ENCODE peak calls at places on chromosomes 1 and 21, in four cellular contexts. One of them, this sample, is unnamed.

GRCh38 chr1:39391741-39392679 is 99.4 kb upstream of the BMP8A start:
- DNase-seq in H1: no peak
- DNase-seq in HepG2: peak
- DNase-seq in GM12878: no peak
- DNase-seq in this sample: no peak

GRCh38 chr1:177615251-177615650 is 354.6 kb downstream of the SEC16B start:
- DNase-seq in HepG2: no peak
- DNase-seq in H1: no peak
- DNase-seq in GM12878: no peak
- DNase-seq in this sample: no peak

GRCh38 chr1:240242601-240243144 is 151.0 kb downstream of the FMN2 start:
- DNase-seq in GM12878: no peak
- DNase-seq in H1: no peak
- DNase-seq in HepG2: no peak
- DNase-seq in this sample: no peak

GRCh38 chr1:78619446-78619802 is 824 bp upstream of the IFI44L start:
- DNase-seq in HepG2: no peak
- DNase-seq in H1: no peak
- DNase-seq in GM12878: no peak
- DNase-seq in this sample: no peak

GRCh38 chr1:91789273-91789997 is 96.5 kb downstream of the TGFBR3 start:
- DNase-seq in H1: no peak
- DNase-seq in HepG2: no peak
- DNase-seq in GM12878: no peak
- DNase-seq in this sample: no peak

GRCh38 chr1:30875197-30875596 is 33.4 kb downstream of the SDC3 start:
- DNase-seq in GM12878: no peak
- DNase-seq in H1: no peak
- DNase-seq in HepG2: no peak
- DNase-seq in this sample: no peak

GRCh38 chr1:32828341-32828740 is 10.9 kb downstream of the S100PBP start:
- DNase-seq in HepG2: peak
- DNase-seq in GM12878: no peak
- DNase-seq in H1: no peak
- DNase-seq in this sample: no peak

GRCh38 chr21:39837861-39838359 is 29.3 kb upstream of the PCP4 start:
- DNase-seq in GM12878: no peak
- DNase-seq in H1: no peak
- DNase-seq in HepG2: no peak
- DNase-seq in this sample: no peak

GRCh38 chr1:16189003-16189402 is 23.4 kb downstream of the ARHGEF19 start:
- DNase-seq in GM12878: no peak
- DNase-seq in HepG2: no peak
- DNase-seq in H1: no peak
- DNase-seq in this sample: no peak

GRCh38 chr1:37653906-37654305 is 19.2 kb upstream of the RSPO1 start:
- DNase-seq in HepG2: peak
- DNase-seq in GM12878: no peak
- DNase-seq in H1: no peak
- DNase-seq in this sample: no peak

GRCh38 chr21:14353712-14354111 is 29.2 kb downstream of the HSPA13 start:
- DNase-seq in HepG2: no peak
- DNase-seq in GM12878: no peak
- DNase-seq in H1: no peak
- DNase-seq in this sample: no peak

GRCh38 chr1:223748773-223749733 is 36.7 kb downstream of the CAPN2 start:
- DNase-seq in HepG2: no peak
- DNase-seq in H1: peak
- DNase-seq in GM12878: no peak
- DNase-seq in this sample: no peak

GRCh38 chr21:44764319-44765230 is 37.0 kb downstream of the UBE2G2 start:
- DNase-seq in GM12878: no peak
- DNase-seq in H1: no peak
- DNase-seq in HepG2: no peak
- DNase-seq in this sample: no peak

GRCh38 chr1:206754011-206754410 is 16.6 kb upstream of the IL19 start:
- DNase-seq in GM12878: no peak
- DNase-seq in H1: no peak
- DNase-seq in HepG2: no peak
- DNase-seq in this sample: no peak

GRCh38 chr1:44213222-44214112 is at the start of gene DMAP1:
- DNase-seq in GM12878: peak
- DNase-seq in H1: peak
- DNase-seq in HepG2: peak
- DNase-seq in this sample: peak

GRCh38 chr1:46802081-46802480 is 3.2 kb downstream of the CYP4B1 start:
- DNase-seq in H1: no peak
- DNase-seq in HepG2: no peak
- DNase-seq in GM12878: no peak
- DNase-seq in this sample: no peak

GRCh38 chr1:27138368-27138767 is 16.6 kb downstream of the SLC9A1 start:
- DNase-seq in HepG2: no peak
- DNase-seq in GM12878: no peak
- DNase-seq in H1: no peak
- DNase-seq in this sample: no peak

GRCh38 chr1:153291514-153291913 is 21.2 kb downstream of the PGLYRP3 start:
- DNase-seq in H1: no peak
- DNase-seq in HepG2: no peak
- DNase-seq in GM12878: peak
- DNase-seq in this sample: no peak

GRCh38 chr1:229579101-229579651 is 20.7 kb upstream of the ABCB10 start:
- DNase-seq in GM12878: peak
- DNase-seq in HepG2: peak
- DNase-seq in H1: no peak
- DNase-seq in this sample: no peak

GRCh38 chr1:31327381-31327780 is 30.5 kb downstream of the ZCCHC17 start:
- DNase-seq in H1: no peak
- DNase-seq in GM12878: no peak
- DNase-seq in HepG2: no peak
- DNase-seq in this sample: no peak

GRCh38 chr21:25541042-25541441 is 66.2 kb downstream of the MRPL39 start:
- DNase-seq in GM12878: no peak
- DNase-seq in HepG2: no peak
- DNase-seq in H1: no peak
- DNase-seq in this sample: no peak

GRCh38 chr1:214264196-214264595 is 16.8 kb upstream of the SMYD2 start:
- DNase-seq in GM12878: no peak
- DNase-seq in HepG2: no peak
- DNase-seq in H1: no peak
- DNase-seq in this sample: peak

GRCh38 chr1:223775054-223775453 is 62.7 kb downstream of the CAPN2 start:
- DNase-seq in GM12878: no peak
- DNase-seq in HepG2: no peak
- DNase-seq in H1: no peak
- DNase-seq in this sample: no peak

GRCh38 chr1:199057284-199057683 is 418.4 kb downstream of the PTPRC start:
- DNase-seq in GM12878: no peak
- DNase-seq in HepG2: no peak
- DNase-seq in H1: no peak
- DNase-seq in this sample: no peak

GRCh38 chr21:42062543-42063022 is 8.5 kb upstream of the UMODL1 start:
- DNase-seq in H1: no peak
- DNase-seq in HepG2: no peak
- DNase-seq in GM12878: peak
- DNase-seq in this sample: no peak

GRCh38 chr1:153000294-153000693 is 1.3 kb upstream of the SPRR3 start:
- DNase-seq in H1: no peak
- DNase-seq in HepG2: no peak
- DNase-seq in GM12878: no peak
- DNase-seq in this sample: no peak

GRCh38 chr1:154791292-154792278 is 78.5 kb downstream of the KCNN3 start:
- DNase-seq in GM12878: peak
- DNase-seq in HepG2: no peak
- DNase-seq in H1: no peak
- DNase-seq in this sample: no peak

GRCh38 chr1:210099921-210100320 is 132.7 kb upstream of the SERTAD4 start:
- DNase-seq in HepG2: no peak
- DNase-seq in H1: no peak
- DNase-seq in GM12878: no peak
- DNase-seq in this sample: no peak

DNA sequence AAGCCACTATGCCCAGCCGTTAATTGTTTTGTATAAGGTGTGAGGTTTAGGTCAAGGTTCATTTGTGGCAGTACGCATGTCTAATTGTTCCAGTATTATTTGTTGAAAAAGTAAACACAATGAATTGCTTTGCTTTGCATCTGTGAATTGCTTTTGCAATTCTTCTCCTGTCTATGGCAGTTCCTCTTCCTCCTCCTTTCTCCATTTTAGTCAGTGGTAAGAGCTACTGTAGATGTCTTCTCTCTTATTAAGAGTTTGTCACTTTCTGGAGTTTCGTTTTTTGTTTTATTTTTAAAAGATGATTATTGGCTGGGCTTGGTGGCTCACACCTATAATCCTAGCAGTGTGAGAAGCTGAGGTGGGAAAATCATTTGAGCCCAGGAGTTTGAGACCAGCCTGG is 29.2 kb downstream of the C1orf185 start:
- DNase-seq in HepG2: no peak
- DNase-seq in H1: no peak
- DNase-seq in GM12878: no peak
- DNase-seq in this sample: no peak
- TF ChIP-seq SUZ12 in HepG2: no peak
- TF ChIP-seq SUZ12 in H1: no peak
- TF ChIP-seq SUZ12 in GM12878: no peak
- TF ChIP-seq SUZ12 in this sample: no peak

GRCh38 chr1:70909262-70909817 is 138.3 kb downstream of the PTGER3 start:
- DNase-seq in GM12878: no peak
- DNase-seq in HepG2: no peak
- DNase-seq in H1: no peak
- DNase-seq in this sample: no peak
- H3K4me3 ChIP-seq in GM12878: no peak
- H3K4me3 ChIP-seq in HepG2: no peak
- H3K4me3 ChIP-seq in H1: no peak
- H3K4me3 ChIP-seq in this sample: no peak

DNA sequence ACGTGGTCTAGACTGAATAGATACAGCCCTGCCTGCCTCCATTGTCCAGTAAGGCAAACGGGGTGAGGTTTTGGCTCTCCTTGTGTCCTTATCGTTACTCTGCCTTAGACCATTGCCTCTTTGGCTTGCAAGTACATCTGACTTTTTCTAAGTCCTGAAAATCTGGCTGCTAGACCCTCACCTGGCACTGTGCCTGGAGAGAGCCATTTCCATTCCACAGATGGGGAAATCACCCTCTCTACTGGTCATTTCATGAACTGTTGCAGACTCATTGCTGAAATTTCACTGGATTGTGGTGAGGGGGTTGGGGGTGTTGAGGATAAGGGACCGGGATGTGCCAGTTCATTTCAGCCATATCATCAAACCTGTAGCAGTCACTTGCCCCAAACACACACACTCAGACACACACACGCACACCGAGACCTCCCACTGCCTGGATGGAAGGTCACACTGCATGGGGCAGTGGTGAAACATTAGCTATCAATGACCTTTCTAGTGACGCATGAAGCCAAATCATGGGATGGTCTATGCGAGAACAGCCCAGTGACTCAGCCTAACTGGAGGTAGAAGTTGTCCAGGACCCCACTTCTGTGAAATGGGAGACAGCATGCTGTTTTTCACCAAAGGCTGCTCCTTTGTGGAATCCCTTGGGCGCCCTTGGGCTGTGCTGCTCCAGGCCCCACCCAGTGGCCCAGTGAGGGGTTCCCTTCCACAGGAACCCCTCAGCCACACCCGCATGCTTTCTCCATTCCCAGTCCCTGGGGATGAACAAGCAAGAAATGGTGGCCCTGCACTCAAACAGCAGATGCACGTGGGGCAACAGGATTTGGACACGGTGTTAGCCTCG is 34.9 kb upstream of the VASH2 start:
- DNase-seq in HepG2: peak
- DNase-seq in GM12878: no peak
- DNase-seq in H1: peak
- DNase-seq in this sample: peak
- TF ChIP-seq SUZ12 in HepG2: no peak
- TF ChIP-seq SUZ12 in GM12878: no peak
- TF ChIP-seq SUZ12 in H1: no peak
- TF ChIP-seq SUZ12 in this sample: no peak

DNA sequence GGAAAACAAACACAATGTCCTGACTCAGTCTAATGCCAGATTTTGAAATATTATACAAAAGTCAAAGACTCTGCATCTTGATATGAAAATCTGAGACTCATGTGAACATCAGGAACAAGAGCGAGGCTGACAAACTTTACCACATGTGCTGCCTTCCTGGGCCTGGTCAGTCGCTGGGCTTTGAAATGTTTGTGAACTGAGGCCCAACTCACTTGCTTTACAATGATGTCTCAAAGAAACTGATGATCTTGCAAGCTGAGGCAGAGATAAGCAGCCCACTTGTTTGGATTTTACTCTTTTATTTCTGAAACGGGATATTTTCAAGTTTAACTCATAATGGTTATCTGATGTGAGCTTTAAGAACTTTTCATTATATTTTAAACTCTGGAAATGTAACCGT is 2.1 kb downstream of the BCAR3 start:
- DNase-seq in H1: no peak
- DNase-seq in GM12878: no peak
- DNase-seq in HepG2: no peak
- DNase-seq in this sample: no peak
- H3K4me3 ChIP-seq in H1: no peak
- H3K4me3 ChIP-seq in GM12878: no peak
- H3K4me3 ChIP-seq in HepG2: no peak
- H3K4me3 ChIP-seq in this sample: no peak

DNA sequence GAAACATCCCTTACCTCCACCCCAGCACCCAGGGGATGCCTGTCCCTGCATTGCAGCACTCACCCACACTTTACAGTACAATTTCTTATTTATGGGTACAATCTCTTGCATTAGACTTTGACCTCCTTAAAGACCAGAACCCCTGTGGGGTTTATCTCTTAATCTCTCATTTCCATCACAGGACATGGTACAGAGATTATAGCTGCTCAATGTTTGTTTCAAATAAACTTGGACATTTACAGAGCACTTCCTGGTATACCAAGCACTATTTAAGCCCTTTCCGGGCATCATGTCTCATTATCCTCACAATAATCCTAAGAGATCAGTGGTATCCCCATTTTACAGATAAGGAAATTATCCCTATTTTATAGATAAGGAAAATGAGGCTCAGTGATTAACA is 31.9 kb downstream of the FYB2 start:
- DNase-seq in GM12878: no peak
- DNase-seq in HepG2: no peak
- DNase-seq in H1: no peak
- DNase-seq in this sample: no peak
- TF ChIP-seq SUZ12 in GM12878: no peak
- TF ChIP-seq SUZ12 in HepG2: no peak
- TF ChIP-seq SUZ12 in H1: no peak
- TF ChIP-seq SUZ12 in this sample: no peak

DNA sequence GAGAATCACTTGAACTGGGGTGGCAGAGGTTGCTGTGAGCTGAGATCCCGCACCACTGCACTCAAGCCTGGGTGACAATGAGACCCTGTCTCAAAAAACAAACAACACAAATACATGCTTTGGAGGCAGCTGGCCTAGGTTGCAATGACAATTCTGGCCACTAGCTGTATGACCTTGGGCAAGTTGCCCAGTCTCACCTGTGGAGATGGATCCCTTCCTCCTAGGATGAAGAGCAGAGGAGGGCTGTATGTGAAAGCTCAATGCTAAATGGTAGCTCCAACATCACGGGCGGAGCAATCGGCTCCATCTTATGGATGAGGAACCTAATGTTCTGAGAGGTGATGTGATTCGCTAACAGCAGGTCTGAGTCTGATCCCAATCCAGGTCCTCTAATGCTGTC is 20.6 kb downstream of the ADORA1 start:
- DNase-seq in H1: no peak
- DNase-seq in GM12878: no peak
- DNase-seq in HepG2: peak
- DNase-seq in this sample: no peak
- H3K4me3 ChIP-seq in H1: no peak
- H3K4me3 ChIP-seq in GM12878: no peak
- H3K4me3 ChIP-seq in HepG2: no peak
- H3K4me3 ChIP-seq in this sample: no peak

GRCh38 chr1:14168663-14169062 is 429.8 kb upstream of the KAZN start:
- DNase-seq in H1: no peak
- DNase-seq in HepG2: no peak
- DNase-seq in GM12878: no peak
- DNase-seq in this sample: no peak
- TF ChIP-seq SUZ12 in H1: no peak
- TF ChIP-seq SUZ12 in HepG2: no peak
- TF ChIP-seq SUZ12 in GM12878: no peak
- TF ChIP-seq SUZ12 in this sample: no peak

This sample was measured in NT2/D1.